ENCODE peak calls at places on chromosome X, in six cellular contexts. V is H9, W is trophoblast cell, B is IMR-90, D is H1, Q is mesenchymal stem cell. P is an unnamed sample. For H3K79me1, the result is how much of the 10 kb centered on the place peaks cover.

GRCh38 chrX:118545510-118545909 is 49.9 kb downstream of the DOCK11 start:
- DNase-seq in W (no peak), V (no peak), D (no peak), B (peak), Q (peak), P (no peak)

GRCh38 chrX:7852166-7852565 is 9.2 kb downstream of the VCX start:
- DNase-seq in D (no peak), W (no peak), B (no peak), Q (no peak), V (no peak), P (no peak)

GRCh38 chrX:132270699-132271098 is 51.5 kb upstream of the RAP2C start:
- DNase-seq in D (no peak), V (no peak), Q (peak), B (peak), W (peak), P (no peak)

GRCh38 chrX:43641691-43642090 is 14.4 kb upstream of the MAOA start:
- DNase-seq in V (no peak), Q (no peak), B (no peak), W (no peak), D (no peak), P (no peak)

GRCh38 chrX:31871989-31872388 is 800.1 kb upstream of the FTHL17 start:
- DNase-seq in D (no peak), W (no peak), Q (no peak), B (no peak), V (no peak), P (no peak)

GRCh38 chrX:81121513-81122363 is 80.0 kb downstream of the HMGN5 start:
- DNase-seq in B (peak), D (peak), Q (peak), V (peak), W (peak), P (peak)

GRCh38 chrX:109943740-109944092 is 59.2 kb upstream of the TMEM164 start:
- DNase-seq in W (no peak), V (no peak), B (no peak), D (no peak), Q (no peak), P (no peak)

GRCh38 chrX:47722260-47722659 is 63.3 kb upstream of the UXT start:
- DNase-seq in Q (no peak), D (no peak), V (no peak), B (no peak), W (no peak), P (no peak)

GRCh38 chrX:69066966-69067525 is 98.2 kb downstream of the PJA1 start:
- DNase-seq in Q (peak), D (peak), V (no peak), W (no peak), B (peak), P (no peak)

GRCh38 chrX:17475820-17476219 is 100.8 kb downstream of the NHS start:
- DNase-seq in Q (no peak), W (no peak), V (no peak), B (no peak), D (no peak), P (no peak)

GRCh38 chrX:41384041-41384705 is 50.2 kb downstream of the DDX3X start:
- DNase-seq in V (no peak), B (peak), Q (peak), D (no peak), W (peak), P (no peak)

GRCh38 chrX:150730719-150731118 is 37.5 kb downstream of the MTMR1 start:
- DNase-seq in B (peak), Q (no peak), D (no peak), W (no peak), V (no peak), P (no peak)

GRCh38 chrX:16212024-16212423 is 44.7 kb downstream of the MAGEB17 start:
- DNase-seq in V (no peak), W (no peak), B (peak), Q (peak), D (no peak), P (no peak)

GRCh38 chrX:133929836-133930464 is 55.4 kb downstream of the GPC3 start:
- DNase-seq in B (no peak), Q (no peak), V (no peak), W (no peak), D (no peak), P (no peak)

GRCh38 chrX:50838820-50839600 is 25.0 kb upstream of the SHROOM4 start:
- DNase-seq in D (no peak), W (peak), V (no peak), B (no peak), Q (no peak), P (no peak)

GRCh38 chrX:41317487-41318208 is 16.3 kb upstream of the DDX3X start:
- DNase-seq in Q (no peak), B (no peak), D (no peak), W (no peak), V (no peak), P (no peak)

GRCh38 chrX:84168574-84168973 is 19.4 kb downstream of the RPS6KA6 start:
- DNase-seq in V (no peak), W (no peak), Q (no peak), B (peak), D (no peak), P (no peak)

GRCh38 chrX:120087289-120088017 is 10.0 kb upstream of the RHOXF2B start:
- DNase-seq in B (no peak), V (no peak), D (no peak), W (no peak), Q (no peak), P (no peak)

GRCh38 chrX:47358387-47359065 is 11.9 kb upstream of the ZNF157 start:
- DNase-seq in V (no peak), B (no peak), W (no peak), D (no peak), Q (no peak), P (no peak)

GRCh38 chrX:150605603-150606002 is 37.2 kb downstream of the MTM1 start:
- DNase-seq in B (no peak), Q (no peak), V (no peak), D (no peak), W (no peak), P (no peak)

GRCh38 chrX:84216406-84216805 is 28.4 kb upstream of the RPS6KA6 start:
- DNase-seq in W (no peak), V (no peak), Q (no peak), D (no peak), B (no peak), P (no peak)

GRCh38 chrX:9586992-9587392 is 122.1 kb downstream of the TBL1X start:
- DNase-seq in V (peak), Q (no peak), W (no peak), D (peak), B (no peak), P (no peak)

GRCh38 chrX:102899940-102900916 is 36.8 kb upstream of the RAB40AL start:
- DNase-seq in Q (peak), D (peak), W (peak), B (peak), V (peak), P (peak)

GRCh38 chrX:38768079-38768478 is 33.2 kb upstream of the MID1IP1 start:
- DNase-seq in D (no peak), V (no peak), Q (peak), W (no peak), B (peak), P (no peak)

GRCh38 chrX:14922437-14922836 is 49.2 kb downstream of the MOSPD2 start:
- DNase-seq in V (no peak), B (peak), Q (peak), D (no peak), W (peak), P (no peak)

GRCh38 chrX:6151971-6152370 is 76.7 kb downstream of the NLGN4X start:
- DNase-seq in B (no peak), V (no peak), Q (no peak), D (no peak), W (peak), P (no peak)

GRCh38 chrX:6708041-6708440 is 173.1 kb upstream of the VCX3A start:
- DNase-seq in Q (no peak), V (no peak), B (no peak), D (no peak), W (no peak), P (no peak)

GRCh38 chrX:150486011-150486410 is 82.4 kb upstream of the MTM1 start:
- DNase-seq in W (peak), Q (peak), V (peak), D (peak), B (peak), P (no peak)

GRCh38 chrX:74080165-74080564 is 223.8 kb upstream of the ZCCHC13 start:
- DNase-seq in D (no peak), W (no peak), Q (no peak), B (peak), V (no peak), P (no peak)

GRCh38 chrX:26352891-26353430 is 137.0 kb downstream of the MAGEB5 start:
- DNase-seq in D (no peak), B (no peak), W (no peak), V (no peak), Q (no peak), P (no peak)

GRCh38 chrX:25069209-25069608 is 53.4 kb upstream of the ARX start:
- DNase-seq in B (no peak), Q (no peak), W (no peak), D (no peak), V (no peak), P (no peak)

GRCh38 chrX:81316163-81316562 is 114.3 kb downstream of the SH3BGRL start:
- DNase-seq in D (no peak), Q (no peak), W (no peak), V (no peak), B (peak), P (no peak)

GRCh38 chrX:56564921-56565861 is 1.8 kb downstream of the UBQLN2 start:
- DNase-seq in V (no peak), W (peak), D (no peak), B (peak), Q (no peak), P (peak)

GRCh38 chrX:56572975-56573374 is 9.5 kb downstream of the UBQLN2 start:
- DNase-seq in B (no peak), V (no peak), W (no peak), D (no peak), Q (no peak), P (no peak)

GRCh38 chrX:56574861-56575260 is 11.4 kb downstream of the UBQLN2 start:
- DNase-seq in B (no peak), D (no peak), W (no peak), V (no peak), Q (no peak), P (no peak)

GRCh38 chrX:56564182-56564885 is 907 bp downstream of the UBQLN2 start:
- DNase-seq in W (peak), Q (peak), D (peak), V (no peak), B (peak), P (peak)

GRCh38 chrX:56569378-56570061 is 6.1 kb downstream of the UBQLN2 start:
- DNase-seq in B (peak), D (no peak), W (no peak), V (no peak), Q (no peak), P (no peak)
- H4K91ac ChIP-seq in B (no peak), D (no peak), W (no peak), V (no peak), Q (no peak), P (no peak)

DNA sequence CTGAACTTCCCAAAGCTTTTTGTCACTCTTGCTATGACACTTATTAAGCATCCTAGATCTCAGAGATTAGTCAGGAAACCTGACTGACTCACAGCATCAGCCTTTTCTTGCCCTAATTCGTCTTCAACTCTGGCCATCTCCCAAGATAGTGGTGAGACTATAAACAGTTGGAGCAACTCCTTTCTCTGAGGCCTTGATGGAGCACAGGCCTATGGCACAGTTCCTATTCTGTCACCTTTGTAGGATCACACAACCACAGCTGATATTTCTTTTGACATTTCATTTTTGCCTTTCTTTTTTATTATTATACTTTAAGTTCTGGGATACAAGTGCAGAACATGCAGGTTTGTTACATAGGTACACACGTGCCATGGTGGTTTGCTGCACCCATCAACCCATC is 217.7 kb downstream of the PRR32 start:
- DNase-seq in Q (no peak), V (no peak), D (no peak), B (no peak), W (no peak), P (no peak)
- H3K79me1 ChIP-seq in Q (under half), V (under half), D (under half), B (under half), W (under half), P (under half)

DNA sequence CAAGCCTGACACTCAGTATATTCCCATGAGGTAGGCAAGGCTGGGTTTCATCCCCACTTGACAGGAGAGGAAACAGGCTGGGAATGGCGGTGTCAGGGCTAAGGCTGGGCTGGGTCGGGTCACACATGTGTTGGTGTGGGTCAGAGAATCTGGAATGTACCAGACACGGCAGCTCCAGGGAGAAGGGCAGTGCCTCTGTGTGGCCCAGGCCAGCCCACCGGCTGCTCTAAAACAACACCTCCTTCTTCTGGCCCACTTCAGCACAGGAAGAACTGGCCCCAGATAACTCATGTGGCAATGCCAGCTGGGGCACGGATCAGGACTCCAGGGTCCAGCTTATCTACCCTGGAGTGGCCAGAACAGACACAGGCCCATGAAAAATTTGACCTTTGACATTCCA is 6.3 kb downstream of the HAUS7 start:
- DNase-seq in V (no peak), D (no peak), B (no peak), Q (no peak), W (no peak), P (no peak)
- H4K91ac ChIP-seq in V (no peak), D (no peak), B (no peak), Q (no peak), W (no peak), P (no peak)

GRCh38 chrX:154004315-154004714 is 15.4 kb downstream of the IRAK1 start:
- DNase-seq in D (no peak), Q (no peak), W (no peak), V (no peak), B (no peak), P (no peak)
- H3K79me1 ChIP-seq in D (under half), Q (under half), W (under half), V (under half), B (under half), P (under half)

GRCh38 chrX:2159858-2160257 is 340.9 kb downstream of the DHRSX start:
- DNase-seq in W (no peak), B (no peak), V (no peak), Q (no peak), D (no peak), P (no peak)
- H4K91ac ChIP-seq in W (no peak), B (no peak), V (no peak), Q (no peak), D (no peak), P (no peak)

GRCh38 chrX:99415470-99415869 is 994.6 kb downstream of the PCDH19 start:
- DNase-seq in Q (no peak), W (no peak), B (no peak), D (no peak), V (no peak), P (no peak)

GRCh38 chrX:99413317-99413716 is 996.8 kb downstream of the PCDH19 start:
- DNase-seq in B (no peak), V (no peak), Q (no peak), D (no peak), W (no peak), P (no peak)
- H3K79me1 ChIP-seq in B (under half), V (under half), Q (under half), D (under half), W (under half), P (under half)

GRCh38 chrX:374566-374965 is 12.1 kb downstream of the PPP2R3B start:
- DNase-seq in Q (peak), W (no peak), V (no peak), B (peak), D (no peak), P (no peak)

GRCh38 chrX:375181-376036 is 11.3 kb downstream of the PPP2R3B start:
- DNase-seq in W (no peak), V (no peak), Q (no peak), B (no peak), D (no peak), P (no peak)

GRCh38 chrX:373641-374471 is 12.9 kb downstream of the PPP2R3B start:
- DNase-seq in W (peak), V (peak), B (peak), D (peak), Q (peak), P (peak)

GRCh38 chrX:372856-373640 is 13.7 kb downstream of the PPP2R3B start:
- DNase-seq in Q (peak), V (no peak), W (no peak), D (no peak), B (peak), P (no peak)

DNA sequence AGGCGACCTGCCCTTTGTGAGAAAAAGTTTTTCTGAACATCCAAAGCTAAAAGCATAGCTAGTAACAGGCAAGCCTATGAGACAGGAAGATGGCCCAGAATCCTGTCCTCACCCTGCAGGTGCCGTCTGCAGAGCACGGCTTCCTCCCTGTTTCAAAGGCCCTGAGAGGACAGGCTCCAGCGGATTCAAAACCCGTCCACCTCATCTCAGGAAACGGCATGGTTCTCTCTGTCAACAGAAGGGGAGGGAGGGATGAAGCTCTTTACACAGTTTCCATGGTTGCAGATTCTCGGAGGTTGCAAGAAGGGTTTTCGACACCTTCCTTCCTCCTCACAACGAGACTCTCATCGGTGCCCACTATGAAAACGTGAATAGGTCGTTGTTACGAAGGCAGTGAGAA is 8.3 kb downstream of the PPP2R3B start:
- DNase-seq in W (no peak), V (no peak), D (no peak), Q (no peak), B (no peak), P (no peak)
- H4K91ac ChIP-seq in W (no peak), V (no peak), D (no peak), Q (no peak), B (no peak), P (no peak)

GRCh38 chrX:37659047-37659446 is 26.5 kb upstream of the XK start:
- DNase-seq in D (no peak), B (no peak), Q (no peak), W (no peak), V (no peak), P (no peak)
- H3K79me1 ChIP-seq in D (under half), B (under half), Q (under half), W (under half), V (under half), P (under half)

GRCh38 chrX:49163555-49164419 is 1.2 kb downstream of the MAGIX start:
- DNase-seq in V (peak), D (peak), W (peak), B (peak), Q (peak), P (peak)

GRCh38 chrX:49167740-49168108 is 4.0 kb upstream of the PLP2 start:
- DNase-seq in V (no peak), W (no peak), D (no peak), Q (no peak), B (no peak), P (no peak)

GRCh38 chrX:49165901-49166881 is 3.6 kb downstream of the MAGIX start:
- DNase-seq in V (peak), Q (peak), B (peak), W (no peak), D (peak), P (peak)

GRCh38 chrX:49164589-49165360 is 2.2 kb downstream of the MAGIX start:
- DNase-seq in Q (no peak), D (no peak), W (no peak), V (no peak), B (no peak), P (no peak)

GRCh38 chrX:49166914-49167739 is 4.6 kb downstream of the MAGIX start:
- DNase-seq in D (peak), W (no peak), V (no peak), B (peak), Q (peak), P (no peak)
- H4K91ac ChIP-seq in D (peak), W (peak), V (no peak), B (peak), Q (peak), P (no peak)

GRCh38 chrX:13733506-13733905 is 914 bp downstream of the TRAPPC2 start:
- DNase-seq in D (no peak), W (no peak), B (peak), V (no peak), Q (peak), P (no peak)
- H3K79me1 ChIP-seq in D (under half), W (under half), B (under half), V (under half), Q (under half), P (under half)